ENCODE peak calls at places on chromosomes 6 and 20, in four cellular contexts. Y is NCI-H446 treated with DMSO at 0.1 percent for 48 hours; Q is CD4-positive, alpha-beta memory T cell; M is Daoy. O is an unnamed sample.

GRCh38 chr6:3333263-3333662 is 74.5 kb downstream of the PSMG4 start:
- DNase-seq in Q (no peak), Y (no peak), M (no peak), O (no peak)

GRCh38 chr20:4161447-4162251 is 146.3 kb upstream of the RNF24 start:
- DNase-seq in Y (no peak), Q (no peak), M (peak), O (peak)

GRCh38 chr20:43949741-43950618 is 35.3 kb downstream of the TOX2 start:
- DNase-seq in M (peak), Y (no peak), Q (peak), O (peak)

GRCh38 chr6:8764733-8765132 is 329.4 kb upstream of the SLC35B3 start:
- DNase-seq in Q (no peak), Y (no peak), M (no peak), O (no peak)

GRCh38 chr6:32906539-32906938 is 34.3 kb downstream of the HLA-DMB start:
- DNase-seq in Q (no peak), Y (no peak), M (peak), O (peak)

GRCh38 chr20:59823030-59823423 is 110.4 kb downstream of the SYCP2 start:
- DNase-seq in Y (no peak), M (no peak), Q (no peak), O (no peak)

GRCh38 chr6:79453558-79454042 is 83.6 kb downstream of the LCA5 start:
- DNase-seq in Q (no peak), Y (no peak), M (no peak), O (peak)

GRCh38 chr6:71080793-71081192 is 123.9 kb upstream of the B3GAT2 start:
- DNase-seq in Y (peak), M (peak), Q (no peak), O (peak)

GRCh38 chr6:53411451-53411850 is 62.7 kb upstream of the ELOVL5 start:
- DNase-seq in M (peak), Y (no peak), Q (no peak), O (peak)

GRCh38 chr20:4027590-4028265 is 12.4 kb upstream of the RNF24 start:
- DNase-seq in Y (no peak), Q (no peak), M (no peak), O (no peak)

GRCh38 chr6:19831358-19831757 is 5.8 kb upstream of the ID4 start:
- DNase-seq in M (no peak), Q (no peak), Y (no peak), O (no peak)

GRCh38 chr6:150068786-150069648 is at the start of gene ULBP3:
- DNase-seq in Y (no peak), Q (peak), M (peak), O (peak)

GRCh38 chr6:146775227-146775626 is 176.5 kb downstream of the ADGB start:
- DNase-seq in M (no peak), Y (no peak), Q (peak), O (peak)

GRCh38 chr6:6002005-6002808 is 4.5 kb downstream of the NRN1 start:
- DNase-seq in Y (no peak), M (no peak), Q (no peak), O (no peak)

GRCh38 chr6:142952614-142953013 is 7.6 kb upstream of the HIVEP2 start:
- DNase-seq in M (no peak), Y (no peak), Q (no peak), O (no peak)

GRCh38 chr20:38315290-38315966 is 11.5 kb downstream of the BPI start:
- DNase-seq in Q (no peak), M (peak), Y (no peak), O (peak)

GRCh38 chr6:115717062-115717461 is 343.6 kb downstream of the FRK start:
- DNase-seq in Q (no peak), Y (no peak), M (no peak), O (no peak)

GRCh38 chr6:27334141-27334540 is 22.1 kb upstream of the POM121L2 start:
- DNase-seq in Q (no peak), M (no peak), Y (no peak), O (no peak)

GRCh38 chr20:31587545-31588389 is 17.3 kb upstream of the ID1 start:
- DNase-seq in Y (no peak), M (peak), Q (no peak), O (peak)

GRCh38 chr6:39367661-39368060 is 45.2 kb upstream of the KCNK16 start:
- DNase-seq in Q (no peak), Y (peak), M (no peak), O (no peak)

GRCh38 chr6:5141046-5141445 is 55.9 kb downstream of the PPP1R3G start:
- DNase-seq in Y (no peak), M (no peak), Q (no peak), O (no peak)

GRCh38 chr6:14807130-14807529 is 438.7 kb upstream of the JARID2 start:
- DNase-seq in Y (no peak), Q (no peak), M (no peak), O (no peak)

GRCh38 chr20:55054443-55054842 is 579.0 kb downstream of the DOK5 start:
- DNase-seq in Y (no peak), M (no peak), Q (no peak), O (no peak)

GRCh38 chr20:11585752-11586352 is 331.8 kb upstream of the BTBD3 start:
- DNase-seq in M (no peak), Q (no peak), Y (peak), O (peak)

GRCh38 chr6:5379647-5380242 is 118.4 kb downstream of the FARS2 start:
- DNase-seq in Q (no peak), M (peak), Y (no peak), O (peak)

GRCh38 chr6:141677598-141678211 is 455.0 kb upstream of the GJE1 start:
- DNase-seq in Y (peak), Q (peak), M (peak), O (peak)

GRCh38 chr6:161462148-161462547 is 188.3 kb upstream of the AGPAT4 start:
- DNase-seq in Y (no peak), Q (no peak), M (peak), O (no peak)

GRCh38 chr20:38119446-38119845 is 45.6 kb downstream of the TGM2 start:
- DNase-seq in M (no peak), Q (no peak), Y (no peak), O (no peak)

GRCh38 chr20:44730441-44730840 is 15.2 kb upstream of the KCNK15 start:
- DNase-seq in Q (no peak), M (peak), Y (peak), O (peak)

GRCh38 chr6:7058250-7058923 is 49.4 kb upstream of the RREB1 start:
- DNase-seq in Q (no peak), M (peak), Y (no peak), O (peak)

GRCh38 chr6:159729598-159729997 is 2.3 kb downstream of the WTAP start:
- DNase-seq in M (no peak), Y (no peak), Q (no peak), O (peak)

GRCh38 chr20:39812116-39812515 is 850.0 kb downstream of the DHX35 start:
- DNase-seq in Q (no peak), M (no peak), Y (no peak), O (no peak)

GRCh38 chr6:68196645-68197044 is 438.4 kb upstream of the ADGRB3 start:
- DNase-seq in Q (no peak), Y (no peak), M (no peak), O (peak)

GRCh38 chr6:89489078-89489477 is 56.1 kb downstream of the ANKRD6 start:
- DNase-seq in M (no peak), Y (no peak), Q (no peak), O (no peak)

GRCh38 chr20:40770564-40771307 is 81.7 kb upstream of the MAFB start:
- DNase-seq in Y (no peak), Q (no peak), M (no peak), O (no peak)

GRCh38 chr6:39018103-39018502 is 30.5 kb upstream of the GLP1R start:
- DNase-seq in Q (no peak), Y (no peak), M (no peak), O (no peak)

O was measured in choroid plexus epithelial cell.